ENCODE peak calls at places on chromosomes 1 and 21, in ten cellular contexts. O, Y, K, P, H, S, G, F, V and A are unnamed samples. For H3K4me1, the result is how much of the 10 kb centered on the place peaks cover.

GRCh38 chr1:147541672-147542548 is 609 bp downstream of the BCL9 start:
- DNase-seq in O (peak), Y (peak), K (peak), P (peak), H (peak), S (no peak), G (peak), F (peak), V (peak), A (no peak)

GRCh38 chr1:172449585-172450523 is 6.0 kb upstream of the PIGC start:
- DNase-seq in O (peak), Y (peak), K (peak), P (peak), H (peak), S (peak), G (peak), F (peak), V (no peak), A (no peak)

GRCh38 chr1:192263436-192263835 is 53.4 kb upstream of the RGS21 start:
- DNase-seq in O (no peak), Y (no peak), K (no peak), P (no peak), H (no peak), S (no peak), G (no peak), F (no peak), V (no peak), A (no peak)

GRCh38 chr1:221104596-221104995 is 225.4 kb downstream of the HLX start:
- DNase-seq in O (no peak), Y (no peak), K (no peak), P (no peak), H (no peak), S (no peak), G (no peak), F (no peak), V (no peak), A (no peak)

GRCh38 chr1:116494351-116494692 is 76.5 kb downstream of the CD58 start:
- DNase-seq in O (no peak), Y (no peak), K (no peak), P (no peak), H (no peak), S (no peak), G (no peak), F (no peak), V (no peak), A (no peak)

GRCh38 chr21:37874481-37874880 is 41.8 kb downstream of the KCNJ6 start:
- DNase-seq in O (no peak), Y (no peak), K (peak), P (no peak), H (no peak), S (no peak), G (no peak), F (no peak), V (no peak), A (no peak)

GRCh38 chr1:75559800-75560199 is 51.1 kb downstream of the SLC44A5 start:
- DNase-seq in O (no peak), Y (no peak), K (no peak), P (no peak), H (no peak), S (no peak), G (no peak), F (no peak), V (no peak), A (no peak)

GRCh38 chr21:45093064-45093532 is 18.7 kb downstream of the ADARB1 start:
- DNase-seq in O (no peak), Y (peak), K (no peak), P (peak), H (no peak), S (no peak), G (no peak), F (no peak), V (no peak), A (no peak)

GRCh38 chr1:8661185-8662110 is 156.0 kb downstream of the RERE start:
- DNase-seq in O (no peak), Y (no peak), K (peak), P (no peak), H (peak), S (peak), G (peak), F (no peak), V (no peak), A (no peak)

GRCh38 chr1:205517288-205517687 is 12.8 kb downstream of the CDK18 start:
- DNase-seq in O (no peak), Y (no peak), K (no peak), P (no peak), H (no peak), S (no peak), G (no peak), F (no peak), V (no peak), A (no peak)

GRCh38 chr21:37587203-37587602 is 220.6 kb downstream of the DYRK1A start:
- DNase-seq in O (no peak), Y (no peak), K (peak), P (no peak), H (no peak), S (no peak), G (no peak), F (no peak), V (no peak), A (no peak)

GRCh38 chr21:37915941-37916794 is at the start of gene KCNJ6:
- DNase-seq in O (no peak), Y (peak), K (peak), P (no peak), H (no peak), S (peak), G (no peak), F (peak), V (no peak), A (no peak)

GRCh38 chr1:30342535-30343141 is 380.7 kb downstream of the MATN1 start:
- DNase-seq in O (no peak), Y (no peak), K (peak), P (no peak), H (no peak), S (no peak), G (no peak), F (no peak), V (no peak), A (no peak)

GRCh38 chr1:5402618-5403017 is 589.6 kb downstream of the NPHP4 start:
- DNase-seq in O (no peak), Y (no peak), K (no peak), P (no peak), H (no peak), S (no peak), G (no peak), F (no peak), V (no peak), A (no peak)

GRCh38 chr1:208202333-208202987 is 41.7 kb downstream of the PLXNA2 start:
- DNase-seq in O (no peak), Y (no peak), K (no peak), P (no peak), H (no peak), S (no peak), G (peak), F (no peak), V (no peak), A (no peak)

GRCh38 chr21:31780944-31781343 is 49.0 kb upstream of the SCAF4 start:
- DNase-seq in O (peak), Y (no peak), K (no peak), P (no peak), H (no peak), S (peak), G (peak), F (no peak), V (no peak), A (no peak)

GRCh38 chr1:88890790-88891317 is 513 bp downstream of the GTF2B start:
- DNase-seq in O (peak), Y (no peak), K (peak), P (no peak), H (peak), S (no peak), G (peak), F (no peak), V (no peak), A (peak)

GRCh38 chr1:46536527-46536926 is 14.9 kb downstream of the KNCN start:
- DNase-seq in O (no peak), Y (no peak), K (no peak), P (no peak), H (no peak), S (no peak), G (no peak), F (no peak), V (no peak), A (no peak)

GRCh38 chr1:45552309-45552708 is 1.7 kb downstream of the AKR1A1 start:
- DNase-seq in O (peak), Y (no peak), K (no peak), P (no peak), H (no peak), S (no peak), G (peak), F (no peak), V (no peak), A (no peak)

GRCh38 chr1:231628207-231628876 is 1.8 kb downstream of the DISC1 start:
- DNase-seq in O (no peak), Y (no peak), K (no peak), P (no peak), H (no peak), S (no peak), G (peak), F (no peak), V (no peak), A (no peak)

GRCh38 chr1:101592861-101593260 is 356.0 kb downstream of the S1PR1 start:
- DNase-seq in O (no peak), Y (no peak), K (no peak), P (no peak), H (no peak), S (no peak), G (no peak), F (no peak), V (no peak), A (no peak)

GRCh38 chr1:198830397-198830796 is 191.6 kb downstream of the PTPRC start:
- DNase-seq in O (no peak), Y (no peak), K (peak), P (no peak), H (no peak), S (no peak), G (no peak), F (no peak), V (no peak), A (no peak)

GRCh38 chr1:86695400-86695799 is 9.0 kb upstream of the SH3GLB1 start:
- DNase-seq in O (no peak), Y (no peak), K (no peak), P (no peak), H (no peak), S (no peak), G (peak), F (no peak), V (no peak), A (no peak)

GRCh38 chr1:13818926-13819325 is 118.9 kb downstream of the PRDM2 start:
- DNase-seq in O (no peak), Y (no peak), K (no peak), P (no peak), H (no peak), S (no peak), G (no peak), F (no peak), V (no peak), A (no peak)

GRCh38 chr1:97849350-97850339 is 71.2 kb downstream of the DPYD start:
- DNase-seq in O (no peak), Y (no peak), K (no peak), P (no peak), H (no peak), S (peak), G (peak), F (no peak), V (no peak), A (no peak)

GRCh38 chr1:238660849-238661248 is 725.5 kb upstream of the CHRM3 start:
- DNase-seq in O (no peak), Y (no peak), K (no peak), P (no peak), H (no peak), S (no peak), G (no peak), F (no peak), V (no peak), A (no peak)

GRCh38 chr1:160781914-160782689 is 13.9 kb upstream of the LY9 start:
- DNase-seq in O (peak), Y (no peak), K (no peak), P (no peak), H (no peak), S (no peak), G (no peak), F (no peak), V (no peak), A (no peak)

GRCh38 chr1:5250336-5250735 is 595.9 kb downstream of the AJAP1 start:
- DNase-seq in O (no peak), Y (no peak), K (no peak), P (no peak), H (no peak), S (no peak), G (no peak), F (no peak), V (no peak), A (no peak)

GRCh38 chr1:17440827-17441168 is 1.3 kb upstream of the RCC2 start:
- DNase-seq in O (no peak), Y (no peak), K (no peak), P (no peak), H (no peak), S (no peak), G (peak), F (no peak), V (no peak), A (no peak)

GRCh38 chr1:17441993-17442357 is 2.5 kb upstream of the RCC2 start:
- DNase-seq in O (no peak), Y (no peak), K (no peak), P (no peak), H (no peak), S (no peak), G (no peak), F (peak), V (no peak), A (no peak)

GRCh38 chr1:17441265-17441992 is 2.0 kb upstream of the RCC2 start:
- DNase-seq in O (peak), Y (no peak), K (no peak), P (no peak), H (no peak), S (peak), G (peak), F (peak), V (no peak), A (no peak)

GRCh38 chr1:17440074-17440826 is 773 bp upstream of the RCC2 start:
- DNase-seq in O (no peak), Y (no peak), K (peak), P (no peak), H (no peak), S (no peak), G (no peak), F (no peak), V (no peak), A (no peak)

GRCh38 chr1:17442841-17443240 is 3.4 kb upstream of the RCC2 start:
- DNase-seq in O (no peak), Y (no peak), K (no peak), P (no peak), H (no peak), S (no peak), G (no peak), F (peak), V (no peak), A (no peak)
- H3K4me1 ChIP-seq in O (under half), Y (under half), K (under half), P (under half), H (under half), S (under half), G (under half), F (under half), V (under half), A (under half)

GRCh38 chr1:224617410-224618361 is 1.6 kb downstream of the CNIH3 start:
- DNase-seq in O (no peak), Y (no peak), K (peak), P (no peak), H (no peak), S (no peak), G (no peak), F (peak), V (no peak), A (no peak)
- H3K4me1 ChIP-seq in O (under half), Y (under half), K (under half), P (under half), H (under half), S (under half), G (under half), F (under half), V (under half), A (under half)

GRCh38 chr1:203628997-203629508 is 2.4 kb downstream of the ATP2B4 start:
- DNase-seq in O (peak), Y (no peak), K (no peak), P (no peak), H (no peak), S (no peak), G (no peak), F (no peak), V (no peak), A (no peak)

GRCh38 chr1:203629509-203630082 is 3.0 kb downstream of the ATP2B4 start:
- DNase-seq in O (peak), Y (peak), K (peak), P (peak), H (peak), S (no peak), G (no peak), F (peak), V (no peak), A (peak)

GRCh38 chr1:203626910-203627246 is 246 bp downstream of the ATP2B4 start:
- DNase-seq in O (no peak), Y (peak), K (no peak), P (no peak), H (no peak), S (no peak), G (no peak), F (peak), V (no peak), A (no peak)

GRCh38 chr1:203628185-203628996 is 1.8 kb downstream of the ATP2B4 start:
- DNase-seq in O (no peak), Y (peak), K (peak), P (peak), H (peak), S (no peak), G (no peak), F (peak), V (no peak), A (no peak)

DNA sequence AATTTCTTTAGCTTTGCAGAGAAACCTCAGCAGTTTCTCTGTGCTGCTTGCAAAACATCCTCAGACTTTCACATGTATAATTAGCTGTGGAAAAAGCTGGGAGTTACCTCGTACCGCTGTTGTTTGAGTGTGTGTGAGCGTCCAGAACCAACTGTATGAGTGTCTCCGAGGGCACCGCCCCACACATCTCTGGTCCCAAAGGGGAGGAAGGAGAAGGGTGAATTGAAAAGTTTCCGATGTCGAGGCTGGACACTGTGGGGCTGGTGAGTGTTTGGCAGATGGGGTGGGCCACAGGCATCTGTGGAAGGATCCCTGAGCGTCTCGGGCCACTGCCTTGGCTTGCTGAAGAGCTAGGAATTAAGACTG is 1.2 kb downstream of the ATP2B4 start:
- DNase-seq in O (peak), Y (no peak), K (peak), P (peak), H (peak), S (no peak), G (peak), F (no peak), V (no peak), A (no peak)
- H3K4me1 ChIP-seq in O (half or more), Y (under half), K (under half), P (half or more), H (under half), S (under half), G (under half), F (half or more), V (under half), A (under half)

GRCh38 chr1:206974154-206974553 is 3.9 kb upstream of the FCAMR start:
- DNase-seq in O (no peak), Y (no peak), K (no peak), P (no peak), H (no peak), S (no peak), G (no peak), F (no peak), V (no peak), A (no peak)
- H3K4me1 ChIP-seq in O (under half), Y (under half), K (under half), P (under half), H (under half), S (under half), G (under half), F (under half), V (under half), A (under half)

GRCh38 chr1:178371999-178372398 is 124.8 kb downstream of the CLEC20A start:
- DNase-seq in O (no peak), Y (no peak), K (no peak), P (no peak), H (no peak), S (no peak), G (no peak), F (no peak), V (no peak), A (no peak)
- H3K4me1 ChIP-seq in O (under half), Y (under half), K (under half), P (under half), H (under half), S (under half), G (under half), F (under half), V (under half), A (under half)

GRCh38 chr1:151007853-151008243 is 401 bp upstream of the PRUNE1 start:
- DNase-seq in O (no peak), Y (no peak), K (no peak), P (no peak), H (no peak), S (no peak), G (no peak), F (no peak), V (no peak), A (no peak)

GRCh38 chr1:151006331-151007052 is at the start of gene MINDY1:
- DNase-seq in O (peak), Y (peak), K (peak), P (peak), H (peak), S (peak), G (peak), F (peak), V (peak), A (peak)

GRCh38 chr1:151008244-151009205 is at the start of gene PRUNE1:
- DNase-seq in O (peak), Y (peak), K (peak), P (peak), H (peak), S (peak), G (peak), F (peak), V (peak), A (peak)

GRCh38 chr1:151003175-151003574 is 3.5 kb downstream of the MINDY1 start:
- DNase-seq in O (no peak), Y (no peak), K (no peak), P (no peak), H (no peak), S (no peak), G (no peak), F (no peak), V (no peak), A (no peak)

DNA sequence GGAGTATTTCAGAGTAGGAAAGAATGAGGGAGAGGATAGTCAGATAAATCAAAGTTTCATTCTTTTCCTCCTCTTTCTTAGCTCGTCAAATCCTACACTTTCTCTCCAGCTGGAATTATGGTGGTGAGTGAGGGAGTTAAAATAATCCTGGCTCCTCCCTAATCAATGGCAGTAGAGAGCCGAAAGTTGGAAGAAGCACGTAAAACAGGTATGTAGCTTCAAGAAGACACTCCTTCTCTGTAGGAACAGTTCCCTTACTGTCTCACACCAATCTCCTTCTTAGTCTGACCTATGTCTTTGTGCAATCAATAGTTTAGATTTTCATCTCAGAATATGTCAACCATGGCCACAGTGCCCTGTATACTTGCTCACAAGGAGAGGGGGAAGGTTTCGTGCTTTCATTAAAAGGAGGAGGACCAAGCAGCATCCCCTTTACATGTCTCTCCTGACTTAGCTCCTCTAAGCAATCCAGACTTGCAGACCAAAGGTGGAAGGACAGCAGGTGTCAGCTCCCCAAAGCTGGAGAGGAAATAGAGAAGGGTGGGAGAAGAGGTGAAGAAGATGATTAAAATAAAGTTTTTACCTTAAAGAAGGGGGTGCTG is 872 bp downstream of the MINDY1 start:
- DNase-seq in O (no peak), Y (no peak), K (no peak), P (no peak), H (peak), S (no peak), G (no peak), F (no peak), V (no peak), A (no peak)
- H3K4me1 ChIP-seq in O (half or more), Y (half or more), K (under half), P (half or more), H (half or more), S (under half), G (under half), F (half or more), V (half or more), A (under half)

GRCh38 chr1:14956579-14957195 is 196.9 kb upstream of the TMEM51 start:
- DNase-seq in O (no peak), Y (no peak), K (no peak), P (no peak), H (no peak), S (no peak), G (no peak), F (no peak), V (no peak), A (no peak)

GRCh38 chr1:14957375-14957774 is 196.2 kb upstream of the TMEM51 start:
- DNase-seq in O (no peak), Y (no peak), K (no peak), P (no peak), H (no peak), S (no peak), G (no peak), F (peak), V (no peak), A (no peak)

GRCh38 chr1:14961661-14962267 is 191.8 kb upstream of the TMEM51 start:
- DNase-seq in O (peak), Y (no peak), K (no peak), P (no peak), H (no peak), S (no peak), G (no peak), F (no peak), V (no peak), A (no peak)

GRCh38 chr1:14958249-14959215 is 195.0 kb upstream of the TMEM51 start:
- DNase-seq in O (no peak), Y (no peak), K (no peak), P (no peak), H (no peak), S (no peak), G (no peak), F (peak), V (no peak), A (no peak)

DNA sequence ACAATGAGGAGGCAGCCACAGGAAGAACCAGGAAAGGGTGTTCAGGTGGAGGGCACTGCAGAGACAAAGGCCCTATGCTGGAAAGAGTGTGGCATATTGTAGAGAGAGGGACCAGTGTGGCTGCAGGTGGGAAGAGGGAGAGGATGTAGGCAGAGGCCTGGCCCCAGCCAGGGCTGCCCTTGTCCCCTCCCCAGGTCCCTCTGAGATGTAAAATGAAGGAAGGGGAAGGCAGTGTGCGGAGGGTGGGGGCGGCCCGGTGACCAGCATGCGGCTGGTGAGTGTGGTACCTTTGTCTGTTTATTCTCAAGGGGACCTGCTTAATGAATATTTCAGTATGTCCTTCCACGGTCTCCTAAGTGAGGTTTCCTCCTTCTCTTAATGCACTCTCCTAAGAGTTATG is 194.3 kb upstream of the TMEM51 start:
- DNase-seq in O (no peak), Y (no peak), K (no peak), P (no peak), H (no peak), S (no peak), G (no peak), F (peak), V (no peak), A (no peak)
- H3K4me1 ChIP-seq in O (under half), Y (under half), K (under half), P (under half), H (under half), S (under half), G (under half), F (under half), V (under half), A (under half)